ENCODE peak calls at places on chromosomes 1 and 21, in four cellular contexts. One of them, this sample, is unnamed.

GRCh38 chr21:27425574-27425973 is 458.7 kb upstream of the ADAMTS5 start:
- DNase-seq in tibial artery: no peak
- DNase-seq in stomach: no peak
- DNase-seq in tibial nerve: no peak
- DNase-seq in this sample: no peak

GRCh38 chr1:155253797-155254196 is 1.5 kb downstream of the ENTREP3 start:
- DNase-seq in tibial nerve: no peak
- DNase-seq in stomach: no peak
- DNase-seq in tibial artery: no peak
- DNase-seq in this sample: no peak

GRCh38 chr1:46300673-46301405 is 2.6 kb downstream of the LRRC41 start:
- DNase-seq in tibial artery: no peak
- DNase-seq in tibial nerve: no peak
- DNase-seq in stomach: no peak
- DNase-seq in this sample: no peak

GRCh38 chr1:14255711-14256110 is 342.8 kb upstream of the KAZN start:
- DNase-seq in tibial nerve: no peak
- DNase-seq in stomach: no peak
- DNase-seq in tibial artery: no peak
- DNase-seq in this sample: no peak

GRCh38 chr1:45802343-45803298 is 791 bp upstream of the MAST2 start:
- DNase-seq in tibial artery: peak
- DNase-seq in tibial nerve: peak
- DNase-seq in stomach: peak
- DNase-seq in this sample: no peak

GRCh38 chr1:61210435-61211012 is 128.2 kb downstream of the NFIA start:
- DNase-seq in stomach: no peak
- DNase-seq in tibial artery: no peak
- DNase-seq in tibial nerve: no peak
- DNase-seq in this sample: no peak

GRCh38 chr21:42559326-42559725 is 45.7 kb downstream of the SLC37A1 start:
- DNase-seq in tibial nerve: no peak
- DNase-seq in stomach: no peak
- DNase-seq in tibial artery: peak
- DNase-seq in this sample: no peak

GRCh38 chr21:41926068-41926806 is 27.6 kb downstream of the C2CD2 start:
- DNase-seq in stomach: peak
- DNase-seq in tibial artery: no peak
- DNase-seq in tibial nerve: no peak
- DNase-seq in this sample: no peak

GRCh38 chr1:73065585-73065984 is 783.2 kb upstream of the NEGR1 start:
- DNase-seq in tibial nerve: no peak
- DNase-seq in tibial artery: no peak
- DNase-seq in stomach: no peak
- DNase-seq in this sample: no peak

GRCh38 chr1:53274026-53274425 is 35.7 kb upstream of the MAGOH start:
- DNase-seq in tibial nerve: no peak
- DNase-seq in tibial artery: no peak
- DNase-seq in stomach: no peak
- DNase-seq in this sample: no peak

GRCh38 chr1:160774886-160775719 is 20.9 kb upstream of the LY9 start:
- DNase-seq in stomach: no peak
- DNase-seq in tibial artery: no peak
- DNase-seq in tibial nerve: no peak
- DNase-seq in this sample: no peak

GRCh38 chr1:157932082-157932481 is 61.4 kb upstream of the KIRREL1 start:
- DNase-seq in tibial nerve: no peak
- DNase-seq in tibial artery: no peak
- DNase-seq in stomach: no peak
- DNase-seq in this sample: no peak

GRCh38 chr21:41410767-41411448 is 15.1 kb upstream of the MX1 start:
- DNase-seq in stomach: no peak
- DNase-seq in tibial nerve: no peak
- DNase-seq in tibial artery: no peak
- DNase-seq in this sample: no peak

GRCh38 chr1:211547710-211548109 is 31.3 kb downstream of the SLC30A1 start:
- DNase-seq in tibial artery: no peak
- DNase-seq in tibial nerve: no peak
- DNase-seq in stomach: no peak
- DNase-seq in this sample: no peak

GRCh38 chr1:152107984-152108898 is 7.0 kb downstream of the TCHH start:
- DNase-seq in stomach: no peak
- DNase-seq in tibial artery: no peak
- DNase-seq in tibial nerve: no peak
- DNase-seq in this sample: no peak

GRCh38 chr1:93874025-93874651 is 4.9 kb downstream of the DNTTIP2 start:
- DNase-seq in stomach: no peak
- DNase-seq in tibial nerve: no peak
- DNase-seq in tibial artery: no peak
- DNase-seq in this sample: no peak

GRCh38 chr1:226100436-226101347 is 38.2 kb downstream of the H3-3A start:
- DNase-seq in tibial nerve: no peak
- DNase-seq in tibial artery: no peak
- DNase-seq in stomach: peak
- DNase-seq in this sample: peak

GRCh38 chr1:89905391-89906058 is 84.7 kb downstream of the LRRC8D start:
- DNase-seq in tibial nerve: no peak
- DNase-seq in stomach: no peak
- DNase-seq in tibial artery: no peak
- DNase-seq in this sample: no peak
- H3K27ac ChIP-seq in tibial nerve: no peak
- H3K27ac ChIP-seq in stomach: no peak
- H3K27ac ChIP-seq in tibial artery: no peak
- H3K27ac ChIP-seq in this sample: no peak

DNA sequence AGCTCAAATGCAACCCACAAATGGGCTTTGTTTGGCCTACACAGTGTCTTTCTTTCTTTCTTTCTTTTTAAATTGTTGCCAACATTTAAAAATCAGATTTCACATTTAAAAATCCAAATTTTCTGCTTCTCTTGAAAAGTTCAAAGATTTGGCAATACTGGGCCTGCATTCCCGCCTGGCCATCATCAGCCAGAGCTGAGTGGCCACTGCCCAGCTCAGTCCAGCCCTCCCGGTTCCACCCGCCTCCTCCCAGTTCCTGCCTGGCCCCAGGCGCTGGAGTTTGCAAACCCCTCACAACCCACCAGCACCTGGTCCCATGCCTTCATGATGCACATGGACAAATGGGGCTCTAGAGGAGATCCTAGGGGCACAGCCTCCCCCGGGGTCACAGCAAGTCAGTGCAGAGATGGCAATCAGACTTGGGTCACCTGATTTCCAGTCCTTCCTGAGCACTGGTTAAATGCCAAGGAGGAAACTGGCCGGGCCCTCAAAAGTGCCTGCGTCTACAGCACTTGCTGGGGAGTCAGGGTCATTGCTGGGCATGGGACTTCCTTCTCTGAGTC is 40.9 kb upstream of the LAPTM5 start:
- DNase-seq in tibial nerve: peak
- DNase-seq in stomach: peak
- DNase-seq in tibial artery: peak
- DNase-seq in this sample: no peak
- H3K27ac ChIP-seq in tibial nerve: peak
- H3K27ac ChIP-seq in stomach: no peak
- H3K27ac ChIP-seq in tibial artery: peak
- H3K27ac ChIP-seq in this sample: no peak

GRCh38 chr1:244048566-244049141 is 2.4 kb upstream of the ZBTB18 start:
- DNase-seq in tibial nerve: no peak
- DNase-seq in tibial artery: no peak
- DNase-seq in stomach: no peak
- DNase-seq in this sample: no peak

GRCh38 chr1:244049142-244049968 is 1.7 kb upstream of the ZBTB18 start:
- DNase-seq in tibial nerve: no peak
- DNase-seq in stomach: no peak
- DNase-seq in tibial artery: no peak
- DNase-seq in this sample: peak

GRCh38 chr1:244052011-244052727 is 1.1 kb downstream of the ZBTB18 start:
- DNase-seq in tibial artery: no peak
- DNase-seq in stomach: no peak
- DNase-seq in tibial nerve: no peak
- DNase-seq in this sample: no peak

GRCh38 chr1:244050835-244051444 is at the start of gene ZBTB18:
- DNase-seq in tibial nerve: no peak
- DNase-seq in tibial artery: no peak
- DNase-seq in stomach: no peak
- DNase-seq in this sample: no peak

GRCh38 chr1:244049969-244050834 is 881 bp upstream of the ZBTB18 start:
- DNase-seq in tibial artery: no peak
- DNase-seq in tibial nerve: no peak
- DNase-seq in stomach: no peak
- DNase-seq in this sample: no peak
- H3K27ac ChIP-seq in tibial artery: peak
- H3K27ac ChIP-seq in tibial nerve: peak
- H3K27ac ChIP-seq in stomach: peak
- H3K27ac ChIP-seq in this sample: peak

GRCh38 chr1:87647436-87648177 is 318.9 kb downstream of the LMO4 start:
- DNase-seq in tibial nerve: no peak
- DNase-seq in stomach: no peak
- DNase-seq in tibial artery: no peak
- DNase-seq in this sample: no peak

GRCh38 chr1:87644500-87645245 is 316.0 kb downstream of the LMO4 start:
- DNase-seq in tibial nerve: no peak
- DNase-seq in tibial artery: no peak
- DNase-seq in stomach: no peak
- DNase-seq in this sample: no peak

GRCh38 chr1:87644033-87644432 is 315.4 kb downstream of the LMO4 start:
- DNase-seq in stomach: no peak
- DNase-seq in tibial nerve: no peak
- DNase-seq in tibial artery: no peak
- DNase-seq in this sample: no peak

GRCh38 chr1:87642581-87643129 is 314.0 kb downstream of the LMO4 start:
- DNase-seq in stomach: no peak
- DNase-seq in tibial nerve: no peak
- DNase-seq in tibial artery: no peak
- DNase-seq in this sample: no peak

GRCh38 chr1:87641996-87642395 is 313.3 kb downstream of the LMO4 start:
- DNase-seq in tibial artery: no peak
- DNase-seq in stomach: no peak
- DNase-seq in tibial nerve: no peak
- DNase-seq in this sample: no peak
- H3K27ac ChIP-seq in tibial artery: no peak
- H3K27ac ChIP-seq in stomach: no peak
- H3K27ac ChIP-seq in tibial nerve: no peak
- H3K27ac ChIP-seq in this sample: no peak

GRCh38 chr1:2209400-2210083 is 15.0 kb upstream of the FAAP20 start:
- DNase-seq in stomach: no peak
- DNase-seq in tibial artery: no peak
- DNase-seq in tibial nerve: no peak
- DNase-seq in this sample: no peak

GRCh38 chr1:2212167-2212541 is 16.0 kb upstream of the SKI start:
- DNase-seq in tibial artery: no peak
- DNase-seq in stomach: no peak
- DNase-seq in tibial nerve: no peak
- DNase-seq in this sample: no peak

GRCh38 chr1:2208309-2209239 is 14.0 kb upstream of the FAAP20 start:
- DNase-seq in tibial nerve: peak
- DNase-seq in stomach: peak
- DNase-seq in tibial artery: peak
- DNase-seq in this sample: no peak

GRCh38 chr1:2210786-2211185 is 16.2 kb upstream of the FAAP20 start:
- DNase-seq in stomach: no peak
- DNase-seq in tibial nerve: no peak
- DNase-seq in tibial artery: no peak
- DNase-seq in this sample: no peak

DNA sequence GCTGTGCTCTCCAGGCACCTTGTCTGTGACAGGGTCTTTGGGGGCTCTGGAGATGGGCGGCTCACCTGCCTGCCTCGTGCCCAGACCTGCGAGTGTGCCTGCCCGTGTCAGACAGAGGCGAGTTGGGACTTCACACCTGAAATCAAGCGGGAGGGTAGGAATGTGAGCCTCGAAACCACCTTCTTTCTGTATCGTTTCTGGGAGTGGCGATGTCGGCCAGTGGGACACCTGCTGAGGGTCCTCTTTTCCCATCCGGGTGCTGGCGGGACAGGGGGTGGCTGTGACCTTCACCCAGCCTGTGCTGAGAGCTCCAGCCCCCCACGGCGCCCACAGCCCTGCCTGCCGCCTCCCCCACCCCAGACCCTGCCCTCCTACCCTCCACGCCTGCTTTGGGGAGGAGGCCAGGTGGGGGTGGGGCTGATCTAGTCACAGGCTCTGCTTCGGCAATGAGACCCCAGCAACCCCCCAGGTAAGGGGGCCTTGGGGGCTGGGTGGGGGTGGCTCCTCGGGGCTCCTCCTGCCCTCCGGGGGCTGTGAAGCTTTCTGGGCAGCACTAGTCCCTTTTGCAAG is 15.6 kb upstream of the FAAP20 start:
- DNase-seq in tibial nerve: no peak
- DNase-seq in tibial artery: no peak
- DNase-seq in stomach: no peak
- DNase-seq in this sample: no peak
- H3K27ac ChIP-seq in tibial nerve: no peak
- H3K27ac ChIP-seq in tibial artery: peak
- H3K27ac ChIP-seq in stomach: no peak
- H3K27ac ChIP-seq in this sample: no peak

GRCh38 chr1:108590947-108591346 is 31.0 kb downstream of the EEIG2 start:
- DNase-seq in tibial artery: no peak
- DNase-seq in tibial nerve: no peak
- DNase-seq in stomach: no peak
- DNase-seq in this sample: no peak

GRCh38 chr1:108591471-108591870 is 31.6 kb downstream of the EEIG2 start:
- DNase-seq in tibial nerve: no peak
- DNase-seq in stomach: no peak
- DNase-seq in tibial artery: peak
- DNase-seq in this sample: no peak

GRCh38 chr1:108590436-108590835 is 30.5 kb downstream of the EEIG2 start:
- DNase-seq in stomach: no peak
- DNase-seq in tibial artery: no peak
- DNase-seq in tibial nerve: no peak
- DNase-seq in this sample: no peak

GRCh38 chr1:108593448-108593847 is 33.5 kb downstream of the EEIG2 start:
- DNase-seq in tibial nerve: no peak
- DNase-seq in tibial artery: no peak
- DNase-seq in stomach: no peak
- DNase-seq in this sample: no peak

GRCh38 chr1:108592030-108592759 is 32.3 kb downstream of the EEIG2 start:
- DNase-seq in tibial nerve: no peak
- DNase-seq in tibial artery: no peak
- DNase-seq in stomach: no peak
- DNase-seq in this sample: no peak
- H3K27ac ChIP-seq in tibial nerve: no peak
- H3K27ac ChIP-seq in tibial artery: peak
- H3K27ac ChIP-seq in stomach: no peak
- H3K27ac ChIP-seq in this sample: no peak

GRCh38 chr1:228085287-228085926 is 2.9 kb downstream of the ARF1 start:
- DNase-seq in tibial nerve: peak
- DNase-seq in stomach: no peak
- DNase-seq in tibial artery: no peak
- DNase-seq in this sample: no peak
- H3K27ac ChIP-seq in tibial nerve: no peak
- H3K27ac ChIP-seq in stomach: peak
- H3K27ac ChIP-seq in tibial artery: peak
- H3K27ac ChIP-seq in this sample: no peak